ENCODE peak calls at places on chromosomes 13 and 19, in ten cellular contexts. S is upper lobe of right lung; M is CD8-positive, alpha-beta memory T cell; N is IMR-90; X is body of pancreas; G is neuronal stem cell; U is HCT116; T is astrocyte of the spinal cord; Z is heart left ventricle; L is BJ. I is an unnamed sample.

GRCh38 chr13:48236528-48237353 is 3.7 kb downstream of the ITM2B start:
- DNase-seq in G (no peak), X (no peak), S (no peak), Z (no peak), T (no peak), N (no peak), L (no peak), U (no peak), M (no peak), I (no peak)

GRCh38 chr19:45276284-45276687 is 25.2 kb downstream of the MARK4 start:
- DNase-seq in N (peak), S (no peak), L (no peak), U (no peak), M (no peak), G (no peak), Z (no peak), X (peak), T (no peak), I (no peak)

GRCh38 chr13:93309886-93310520 is 83.4 kb downstream of the GPC6 start:
- DNase-seq in T (peak), S (no peak), Z (no peak), G (peak), X (no peak), L (no peak), M (no peak), U (no peak), N (peak), I (no peak)

GRCh38 chr19:10644351-10645007 is 9.7 kb upstream of the ILF3 start:
- DNase-seq in X (peak), M (peak), U (peak), T (peak), Z (peak), N (peak), G (peak), S (peak), L (no peak), I (no peak)

GRCh38 chr13:96834626-96835025 is 159.7 kb downstream of the OXGR1 start:
- DNase-seq in M (no peak), U (no peak), T (no peak), S (no peak), X (no peak), G (no peak), L (no peak), N (no peak), Z (no peak), I (no peak)

GRCh38 chr19:35899547-35900214 is 659 bp downstream of the NFKBID start:
- DNase-seq in X (peak), N (peak), L (no peak), S (peak), M (peak), T (peak), Z (peak), G (peak), U (peak), I (no peak)

GRCh38 chr13:113058129-113058987 is 47.2 kb upstream of the F7 start:
- DNase-seq in G (no peak), T (no peak), Z (no peak), U (no peak), X (no peak), M (no peak), L (no peak), N (no peak), S (peak), I (no peak)

GRCh38 chr19:19236173-19236572 is 24.4 kb downstream of the NCAN start:
- DNase-seq in G (no peak), M (no peak), U (no peak), S (no peak), X (no peak), T (no peak), L (no peak), N (no peak), Z (no peak), I (no peak)

GRCh38 chr13:39536906-39537305 is 66.1 kb downstream of the LHFPL6 start:
- DNase-seq in N (no peak), S (no peak), T (no peak), M (no peak), U (no peak), X (no peak), L (no peak), Z (no peak), G (no peak), I (peak)

GRCh38 chr19:4602173-4602788 is 37.0 kb upstream of the TNFAIP8L1 start:
- DNase-seq in G (no peak), S (no peak), M (no peak), L (no peak), U (no peak), N (no peak), Z (no peak), T (no peak), X (no peak), I (no peak)

GRCh38 chr13:20924758-20925394 is 22.3 kb upstream of the XPO4 start:
- DNase-seq in S (peak), X (peak), G (peak), U (peak), N (peak), T (peak), M (peak), Z (peak), L (no peak), I (peak)

GRCh38 chr19:9986787-9987281 is 23.5 kb downstream of the COL5A3 start:
- DNase-seq in G (peak), T (peak), L (peak), Z (peak), U (no peak), N (peak), S (no peak), X (peak), M (no peak), I (no peak)

GRCh38 chr19:35516310-35516709 is 2.9 kb upstream of the DMKN start:
- DNase-seq in X (no peak), T (no peak), G (no peak), S (no peak), L (no peak), M (no peak), N (no peak), Z (no peak), U (no peak), I (no peak)

GRCh38 chr19:45884682-45885555 is 1.0 kb downstream of the IRF2BP1 start:
- DNase-seq in L (no peak), X (peak), S (no peak), M (no peak), G (no peak), N (no peak), U (no peak), Z (no peak), T (no peak), I (no peak)

GRCh38 chr13:57925250-57925649 is 293.7 kb downstream of the PCDH17 start:
- DNase-seq in Z (no peak), X (no peak), U (no peak), N (no peak), L (no peak), T (peak), S (no peak), M (no peak), G (no peak), I (no peak)

GRCh38 chr19:38561053-38561606 is 56.6 kb downstream of the MAP4K1 start:
- DNase-seq in Z (no peak), S (no peak), X (no peak), U (no peak), G (no peak), T (no peak), M (no peak), L (no peak), N (no peak), I (no peak)

GRCh38 chr19:2840794-2841790 is at the start of gene ZNF555:
- DNase-seq in M (peak), G (peak), L (peak), X (peak), S (peak), N (peak), U (peak), Z (peak), T (peak), I (peak)

DNA sequence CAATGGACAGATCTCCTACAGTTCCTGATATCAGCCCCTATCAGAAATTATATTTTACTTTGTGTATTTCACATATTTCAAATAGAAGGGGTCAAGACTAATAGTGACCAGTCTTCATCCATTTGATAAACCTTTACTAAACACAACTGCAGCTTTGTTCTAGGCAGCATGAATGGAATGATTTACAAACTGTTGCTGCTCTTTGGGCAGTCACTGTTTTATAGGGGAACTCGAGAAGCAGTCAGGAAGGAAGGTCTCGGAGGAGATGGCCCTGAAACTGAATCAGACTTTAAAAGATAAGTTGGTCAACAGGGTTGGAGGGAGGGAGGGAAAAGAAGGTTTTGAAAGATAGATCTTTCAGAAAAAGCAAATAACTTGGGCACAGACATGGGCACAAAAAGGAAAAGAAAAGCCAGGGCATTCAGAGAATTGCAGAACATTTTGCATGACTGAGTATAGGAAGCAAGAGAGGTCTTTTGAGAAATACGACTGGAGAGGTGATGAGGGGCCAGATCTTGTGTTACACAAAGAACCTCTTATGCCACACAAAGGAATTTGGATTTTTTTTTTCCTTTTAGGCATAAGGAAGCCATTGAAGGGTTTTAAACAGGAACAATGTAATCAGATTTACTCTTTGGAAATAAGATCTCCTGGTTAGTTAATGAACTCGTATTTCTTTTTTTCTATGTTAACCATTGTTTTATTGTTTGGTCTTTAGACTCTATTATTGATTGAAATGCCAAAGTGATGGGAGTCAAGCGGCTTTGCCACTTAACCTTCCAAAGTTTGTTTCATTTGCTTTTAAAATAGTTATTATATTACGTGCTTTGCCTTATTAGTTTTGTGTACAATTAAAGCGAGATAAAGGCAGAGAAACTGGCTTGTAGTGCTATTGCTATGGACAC is 37.5 kb upstream of the SACS start:
- DNase-seq in Z (no peak), T (no peak), X (no peak), S (no peak), G (no peak), M (no peak), U (no peak), N (no peak), L (no peak), I (no peak)
- H3K4me3 ChIP-seq in Z (no peak), T (no peak), X (no peak), S (no peak), G (no peak), M (no peak), U (no peak), N (no peak), L (peak), I (no peak)

DNA sequence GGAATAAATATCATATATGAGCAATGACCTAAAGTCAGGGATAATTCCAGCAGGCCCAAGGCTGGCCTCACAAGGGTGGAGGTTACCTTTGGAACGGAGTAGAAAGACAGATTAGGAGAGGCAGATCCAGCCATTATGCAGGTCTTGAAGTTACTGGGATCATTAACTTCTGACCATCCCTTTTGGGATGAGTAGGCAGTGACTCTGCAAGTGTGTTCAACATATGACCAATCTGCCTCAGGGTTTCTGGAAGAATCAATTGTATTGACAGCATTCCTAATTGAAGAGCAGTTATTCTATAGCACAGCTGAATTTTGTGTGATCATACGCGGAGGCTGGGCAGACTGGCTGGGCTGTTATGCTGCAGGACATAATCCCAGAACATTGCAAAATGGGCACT is 556.3 kb downstream of the EFNB2 start:
- DNase-seq in N (no peak), G (no peak), Z (no peak), S (no peak), X (no peak), T (no peak), U (no peak), L (no peak), M (no peak), I (peak)
- H3K4me3 ChIP-seq in N (no peak), G (no peak), Z (no peak), S (no peak), X (no peak), T (no peak), U (no peak), L (no peak), M (no peak), I (no peak)

DNA sequence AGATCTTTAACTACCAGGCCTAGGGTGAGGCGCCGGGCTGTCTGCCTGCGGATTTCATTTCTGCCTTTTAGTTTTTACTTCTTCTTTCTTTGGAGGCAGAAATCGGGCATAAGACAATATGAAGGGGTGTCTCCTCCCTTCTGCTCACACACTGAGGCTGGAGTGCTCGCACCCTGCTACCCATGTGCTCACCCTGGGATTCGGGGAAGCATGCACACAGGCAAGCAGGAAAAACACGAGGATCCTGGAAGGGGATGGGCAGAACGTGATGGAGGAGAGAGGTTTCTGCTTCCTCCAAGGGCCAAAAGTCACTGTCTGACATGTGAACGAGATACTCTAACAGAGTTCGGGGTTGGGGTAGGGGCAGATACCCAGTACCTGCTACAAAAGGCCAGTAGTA is 28.4 kb downstream of the ZNF823 start:
- DNase-seq in T (no peak), Z (no peak), U (no peak), S (no peak), G (no peak), X (no peak), N (no peak), M (no peak), L (no peak), I (no peak)
- H3K4me3 ChIP-seq in T (no peak), Z (no peak), U (no peak), S (no peak), G (no peak), X (no peak), N (no peak), M (no peak), L (no peak), I (no peak)

DNA sequence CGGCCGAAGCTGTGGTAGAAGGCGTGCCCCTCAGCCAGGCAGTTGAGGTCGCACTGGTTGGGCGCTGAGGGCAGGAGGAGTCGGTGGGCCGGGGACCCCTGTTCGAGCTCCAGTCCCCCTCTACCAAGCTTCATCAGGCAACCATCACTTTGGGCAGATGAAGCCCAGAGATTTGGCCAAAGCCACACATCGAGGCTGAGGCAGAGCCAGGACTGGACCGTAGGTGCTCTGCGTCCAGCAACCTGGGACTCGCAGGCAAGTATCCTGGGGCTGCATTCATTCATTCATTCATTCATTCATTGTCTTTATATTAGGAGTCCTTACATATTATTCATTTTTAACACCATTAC is 4.3 kb downstream of the ADAMTSL5 start:
- DNase-seq in N (no peak), M (no peak), S (no peak), Z (no peak), X (no peak), T (no peak), L (no peak), G (no peak), U (no peak), I (no peak)
- H3K4me3 ChIP-seq in N (no peak), M (no peak), S (peak), Z (peak), X (no peak), T (peak), L (no peak), G (peak), U (peak), I (no peak)

GRCh38 chr19:17848598-17849292 is 963 bp upstream of the JAK3 start:
- DNase-seq in M (no peak), Z (no peak), U (no peak), G (no peak), N (no peak), T (no peak), L (no peak), X (no peak), S (no peak), I (no peak)

GRCh38 chr19:17847538-17848366 is at the start of gene JAK3:
- DNase-seq in Z (peak), M (peak), S (no peak), T (peak), G (peak), X (peak), N (peak), U (no peak), L (no peak), I (no peak)

GRCh38 chr19:17843908-17844490 is 3.8 kb downstream of the JAK3 start:
- DNase-seq in L (no peak), X (no peak), U (no peak), T (no peak), N (no peak), Z (no peak), S (no peak), M (no peak), G (no peak), I (no peak)

GRCh38 chr19:17843428-17843827 is 4.4 kb downstream of the JAK3 start:
- DNase-seq in T (no peak), M (no peak), G (no peak), S (no peak), U (no peak), X (no peak), L (no peak), N (no peak), Z (no peak), I (no peak)

GRCh38 chr19:17846146-17846545 is 1.6 kb downstream of the JAK3 start:
- DNase-seq in N (no peak), G (no peak), M (peak), S (no peak), X (no peak), L (no peak), Z (no peak), U (no peak), T (no peak), I (no peak)
- H3K4me3 ChIP-seq in N (no peak), G (no peak), M (peak), S (peak), X (no peak), L (no peak), Z (no peak), U (no peak), T (no peak), I (no peak)